ENCODE peak calls at places on chromosomes 7 and 10, in seven cellular contexts. H is stomach, V is testis, L is colonic mucosa, Z is K562, T is upper lobe of right lung, W is fibroblast of lung. X is an unnamed sample.

GRCh38 chr7:134637934-134638719 is 8.5 kb upstream of the BPGM start:
- DNase-seq in T (no peak), V (no peak), L (no peak), Z (no peak), W (peak; percentile 42), H (no peak), X (no peak)

GRCh38 chr10:78688221-78688944 is 380.4 kb upstream of the ZMIZ1 start:
- DNase-seq in Z (no peak), L (no peak), W (no peak), V (no peak), T (no peak), H (no peak), X (no peak)

GRCh38 chr10:124225468-124226270 is 132.3 kb upstream of the CHST15 start:
- DNase-seq in V (no peak), W (no peak), T (no peak), H (peak; percentile 24), Z (no peak), L (no peak), X (no peak)

GRCh38 chr7:112112822-112113255 is 93.4 kb downstream of the DOCK4 start:
- DNase-seq in V (peak; percentile 36), L (no peak), Z (no peak), T (no peak), W (peak; percentile 77), H (no peak), X (no peak)

GRCh38 chr10:80148166-80148805 is 15.8 kb downstream of the PLAC9 start:
- DNase-seq in Z (no peak), V (no peak), H (no peak), L (peak; percentile 16), T (no peak), W (no peak), X (no peak)

GRCh38 chr10:58622286-58622685 is 109.6 kb downstream of the BICC1 start:
- DNase-seq in L (no peak), W (peak; percentile 27), T (no peak), H (no peak), Z (no peak), V (no peak), X (no peak)

GRCh38 chr7:128937647-128938523 is at the start of gene IRF5:
- DNase-seq in W (no peak), L (peak; percentile 74), H (peak; percentile 80), V (no peak), Z (no peak), T (peak; percentile 88), X (peak; percentile 49)

GRCh38 chr7:107661081-107661864 is 645 bp downstream of the SLC26A4 start:
- DNase-seq in L (peak; percentile 48), H (peak; percentile 71), V (peak; percentile 72), W (peak; percentile 53), T (peak; percentile 78), Z (no peak), X (peak; percentile 64)

GRCh38 chr7:41834805-41835694 is 132.2 kb upstream of the INHBA start:
- DNase-seq in T (no peak), W (peak; percentile 22), H (no peak), V (peak; percentile 44), Z (no peak), L (no peak), X (no peak)

GRCh38 chr10:70893227-70894006 is 5.1 kb upstream of the PCBD1 start:
- DNase-seq in W (no peak), T (no peak), H (no peak), Z (no peak), V (no peak), L (no peak), X (no peak)

GRCh38 chr10:78267598-78267997 is 233.9 kb downstream of the RPS24 start:
- DNase-seq in H (no peak), V (no peak), L (no peak), W (peak; percentile 35), T (no peak), Z (no peak), X (no peak)

GRCh38 chr10:132447446-132448247 is 50.6 kb downstream of the PWWP2B start:
- DNase-seq in V (no peak), Z (no peak), H (peak; percentile 69), T (peak; percentile 81), L (peak; percentile 72), W (peak; percentile 71), X (peak; percentile 68)

GRCh38 chr10:101441539-101442455 is 87.8 kb downstream of the BTRC start:
- DNase-seq in T (no peak), W (peak; percentile 79), Z (peak; percentile 38), H (no peak), V (peak; percentile 33), L (peak; percentile 24), X (no peak)

GRCh38 chr10:14954934-14955333 is 1.0 kb upstream of the DCLRE1C start:
- DNase-seq in V (no peak), L (no peak), Z (no peak), W (no peak), T (no peak), H (no peak), X (no peak)

GRCh38 chr7:135091717-135092116 is 56.2 kb upstream of the TMEM140 start:
- DNase-seq in L (no peak), Z (no peak), W (no peak), T (no peak), V (no peak), H (no peak), X (no peak)

GRCh38 chr10:6427357-6427959 is 152.6 kb downstream of the PRKCQ start:
- DNase-seq in Z (no peak), T (no peak), H (no peak), V (no peak), L (no peak), W (no peak), X (no peak)

GRCh38 chr10:35336921-35337741 is 822 bp downstream of the CCNY start:
- DNase-seq in W (no peak), T (peak; percentile 75), L (peak; percentile 45), Z (no peak), H (peak; percentile 47), V (peak; percentile 52), X (peak; percentile 22)

GRCh38 chr7:4763794-4764185 is 11.6 kb upstream of the AP5Z1 start:
- DNase-seq in W (no peak), T (no peak), L (no peak), Z (no peak), V (no peak), H (no peak), X (no peak)

GRCh38 chr7:103445228-103446020 is 583 bp downstream of the SLC26A5 start:
- DNase-seq in Z (no peak), V (no peak), L (peak; percentile 20), H (no peak), T (no peak), W (peak; percentile 5), X (no peak)

GRCh38 chr7:103447073-103447960 is 1.3 kb upstream of the SLC26A5 start:
- DNase-seq in W (peak; percentile 49), V (peak; percentile 77), L (peak; percentile 60), H (peak; percentile 56), Z (peak; percentile 78), T (no peak), X (peak; percentile 59)

GRCh38 chr7:103446046-103446520 is at the start of gene SLC26A5:
- DNase-seq in H (peak; percentile 76), V (peak; percentile 25), T (peak; percentile 82), Z (peak; percentile 68), W (no peak), L (peak; percentile 66), X (peak; percentile 44)
- H3K4me3 ChIP-seq in H (peak within 1 kb of the TSS; percentile 44), V (peak within 1 kb of the TSS; percentile 48), T (peak within 1 kb of the TSS; percentile 42), Z (peak within 1 kb of the TSS; percentile 32), W (peak within 1 kb of the TSS; percentile 37), L (peak within 1 kb of the TSS; percentile 31), X (peak within 1 kb of the TSS; percentile 47)

DNA sequence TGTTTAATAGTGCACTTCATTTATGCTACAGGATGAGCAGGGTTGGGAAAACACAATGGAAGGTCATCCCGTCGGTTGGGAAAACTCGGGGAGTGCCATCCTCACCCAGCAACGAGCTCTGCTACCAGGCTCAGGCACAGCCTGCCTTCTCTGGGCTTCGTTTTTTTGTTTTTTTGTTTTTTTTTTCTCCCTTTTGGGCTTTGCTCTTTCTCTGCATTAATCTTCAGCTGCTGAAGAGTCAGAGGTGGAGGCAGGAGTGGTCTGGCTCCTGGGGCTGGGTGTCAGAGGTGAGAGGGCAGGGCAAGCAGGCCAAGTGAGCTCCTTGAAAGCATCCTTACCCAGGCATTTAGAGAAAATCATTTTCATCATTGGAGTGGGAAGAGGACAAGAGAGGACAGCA is 11.5 kb downstream of the ZNF3 start:
- DNase-seq in H (no peak), V (no peak), T (no peak), W (no peak), Z (no peak), L (no peak), X (no peak)
- H3K9me3 ChIP-seq in H (peaks cover 14% of the 10 kb centered on the region), V (no peaks in the 10 kb centered on the region), T (peaks cover 16% of the 10 kb centered on the region), W (peaks cover 15% of the 10 kb centered on the region), Z (peaks cover 44% of the 10 kb centered on the region), L (peaks cover 8% of the 10 kb centered on the region), X (no peaks in the 10 kb centered on the region)

GRCh38 chr10:784377-784758 is 94.9 kb upstream of the DIP2C start:
- DNase-seq in V (peak; percentile 83), L (peak; percentile 18), Z (no peak), W (no peak), T (peak; percentile 65), H (peak; percentile 25), X (no peak)
- TF ChIP-seq CTCF in V (no peak), L (no peak), Z (no peak), W (no peak), T (no peak), H (no peak), X (no peak)

GRCh38 chr7:90876701-90877100 is 280.6 kb downstream of the CDK14 start:
- DNase-seq in V (no peak), L (no peak), W (no peak), H (no peak), T (no peak), Z (no peak), X (no peak)
- H3K4me3 ChIP-seq in V (no peak overlapping the region), L (no peak overlapping the region), W (no peak overlapping the region), H (no peak overlapping the region), T (no peak overlapping the region), Z (no peak overlapping the region), X (no peak overlapping the region)

GRCh38 chr10:18699849-18700554 is 40.8 kb downstream of the ARL5B start:
- DNase-seq in L (no peak), T (no peak), H (no peak), Z (no peak), V (no peak), W (peak; percentile 25), X (no peak)
- H3K9me3 ChIP-seq in L (no peaks in the 10 kb centered on the region), T (no peaks in the 10 kb centered on the region), H (no peaks in the 10 kb centered on the region), Z (no peaks in the 10 kb centered on the region), V (no peaks in the 10 kb centered on the region), W (no peaks in the 10 kb centered on the region), X (no peaks in the 10 kb centered on the region)

GRCh38 chr7:319267-319661 is 29.3 kb downstream of the FOXL3 start:
- DNase-seq in H (no peak), V (no peak), Z (no peak), T (no peak), L (no peak), W (no peak), X (no peak)
- TF ChIP-seq CTCF in H (no peak), V (no peak), Z (no peak), T (no peak), L (no peak), W (no peak), X (no peak)

X was measured in prostate gland.